ENCODE peak calls at places on chromosomes 16 and 17, in ten cellular contexts. Y is central memory CD4-positive, alpha-beta T cell; E is mucosa of gallbladder; J is stimulated activated CD8-positive, alpha-beta memory T cell treated with anti-CD3 and anti-CD28 coated beads, Interleukin-2, amount 100 ng/mL, for 1 hour; U is caudate nucleus; Q is activated CD4-positive, alpha-beta T cell treated with anti-CD3 and anti-CD28 coated beads, Interleukin-2, amount 50 U/mL, for 1 hour; N is amniotic epithelial cell; G is type B pancreatic cell; L is hypothalamus; D is activated effector memory CD4-positive, alpha-beta T cell treated with anti-CD3 and anti-CD28 coated beads, Interleukin-2, amount 50 U/mL, for 16 hours. Z is an unnamed sample.

GRCh38 chr16:22189473-22190168 is 16.5 kb upstream of the EEF2K start:
- DNase-seq in Q (peak), Y (peak), N (peak), G (no peak), D (peak), E (peak), U (no peak), J (peak), L (no peak), Z (peak)

GRCh38 chr17:82283208-82283749 is 9.8 kb upstream of the CSNK1D start:
- DNase-seq in D (peak), U (no peak), J (no peak), G (no peak), L (no peak), Q (no peak), E (no peak), Y (no peak), N (peak), Z (no peak)

GRCh38 chr17:72600934-72601333 is 480.1 kb downstream of the SOX9 start:
- DNase-seq in E (no peak), Y (no peak), G (no peak), Q (no peak), L (no peak), U (no peak), J (no peak), N (peak), D (no peak), Z (no peak)

GRCh38 chr17:36933174-36934143 is 3.8 kb upstream of the LHX1 start:
- DNase-seq in Q (no peak), E (no peak), U (no peak), G (no peak), L (no peak), D (peak), N (no peak), Y (no peak), J (no peak), Z (no peak)

GRCh38 chr16:72677662-72678447 is 370.1 kb downstream of the ZFHX3 start:
- DNase-seq in J (no peak), L (no peak), U (no peak), Q (no peak), G (no peak), E (no peak), D (no peak), N (peak), Y (no peak), Z (no peak)

GRCh38 chr16:53098526-53099317 is 43.9 kb downstream of the CHD9 start:
- DNase-seq in E (peak), Y (peak), Q (peak), L (peak), G (no peak), D (peak), U (peak), N (peak), J (no peak), Z (peak)

GRCh38 chr17:46979023-46979870 is at the start of gene RPRML:
- DNase-seq in G (no peak), L (no peak), N (no peak), U (no peak), Q (no peak), Y (no peak), E (no peak), D (peak), J (no peak), Z (peak)

GRCh38 chr16:80300456-80300855 is 240.3 kb upstream of the DYNLRB2 start:
- DNase-seq in L (no peak), U (no peak), E (no peak), Y (no peak), J (no peak), G (no peak), D (no peak), N (no peak), Q (no peak), Z (no peak)

GRCh38 chr17:79862259-79862658 is 23.0 kb upstream of the CBX4 start:
- DNase-seq in N (no peak), J (no peak), D (no peak), U (no peak), Y (no peak), L (no peak), G (no peak), Q (no peak), E (no peak), Z (no peak)

GRCh38 chr16:57614546-57615343 is 13.7 kb upstream of the ADGRG1 start:
- DNase-seq in J (no peak), U (no peak), Y (no peak), Q (no peak), N (no peak), E (no peak), D (peak), G (no peak), L (no peak), Z (peak)

GRCh38 chr16:17275076-17275732 is 195.6 kb downstream of the XYLT1 start:
- DNase-seq in G (no peak), E (peak), N (no peak), Q (no peak), D (no peak), J (no peak), L (no peak), Y (no peak), U (no peak), Z (no peak)

GRCh38 chr17:8324913-8325312 is 14.7 kb upstream of the ODF4 start:
- DNase-seq in G (no peak), U (no peak), Q (no peak), L (no peak), Y (no peak), J (no peak), N (no peak), E (no peak), D (no peak), Z (no peak)

GRCh38 chr16:89784409-89784808 is 32.0 kb downstream of the FANCA start:
- DNase-seq in U (no peak), E (no peak), Q (no peak), G (no peak), J (no peak), L (no peak), Y (peak), N (no peak), D (no peak), Z (no peak)

GRCh38 chr17:57448288-57449283 is 192.3 kb downstream of the MSI2 start:
- DNase-seq in J (no peak), Y (no peak), D (no peak), E (no peak), G (no peak), Q (no peak), N (peak), U (no peak), L (no peak), Z (no peak)

GRCh38 chr16:10971560-10971961 is 27.2 kb downstream of the CLEC16A start:
- DNase-seq in J (no peak), Q (no peak), L (peak), N (peak), E (peak), D (no peak), U (peak), Y (peak), G (no peak), Z (no peak)

GRCh38 chr16:68608330-68608729 is 36.8 kb upstream of the CDH3 start:
- DNase-seq in G (no peak), N (no peak), U (no peak), E (no peak), Y (no peak), L (no peak), J (no peak), Q (no peak), D (no peak), Z (no peak)

GRCh38 chr16:4371481-4372314 is at the start of gene VASN:
- DNase-seq in U (peak), E (peak), Q (peak), L (peak), J (peak), N (peak), D (peak), G (peak), Y (peak), Z (peak)

GRCh38 chr16:19410435-19411153 is 7.1 kb upstream of the TMC5 start:
- DNase-seq in N (no peak), U (no peak), Y (no peak), G (peak), D (no peak), Q (no peak), E (no peak), L (peak), J (no peak), Z (no peak)

GRCh38 chr16:4131621-4132020 is 15.4 kb upstream of the ADCY9 start:
- DNase-seq in Y (no peak), G (no peak), N (no peak), U (no peak), Q (no peak), L (no peak), J (no peak), E (no peak), D (no peak), Z (no peak)

GRCh38 chr17:50638851-50639767 is 4.4 kb downstream of the ABCC3 start:
- DNase-seq in E (peak), D (no peak), N (peak), Q (no peak), U (peak), L (peak), G (no peak), Y (no peak), J (no peak), Z (peak)

GRCh38 chr17:78383725-78384471 is 5.4 kb downstream of the PGS1 start:
- DNase-seq in U (no peak), Y (no peak), Q (no peak), L (no peak), G (no peak), J (no peak), N (peak), D (peak), E (peak), Z (peak)

GRCh38 chr16:4176794-4177438 is 60.7 kb upstream of the ADCY9 start:
- DNase-seq in D (no peak), N (peak), Y (no peak), Q (no peak), L (no peak), E (peak), J (no peak), G (no peak), U (peak), Z (no peak)

GRCh38 chr17:78132086-78132676 is 1.6 kb downstream of the TMC8 start:
- DNase-seq in Q (peak), D (peak), J (peak), L (no peak), Y (peak), N (no peak), U (no peak), G (no peak), E (no peak), Z (no peak)

GRCh38 chr17:12667299-12667958 is 1.7 kb downstream of the MYOCD start:
- DNase-seq in N (peak), Q (no peak), U (no peak), G (no peak), E (peak), L (no peak), J (no peak), Y (no peak), D (no peak), Z (no peak)

GRCh38 chr17:80750263-80750662 is 205.6 kb downstream of the RPTOR start:
- DNase-seq in L (no peak), U (no peak), D (peak), Q (no peak), G (no peak), J (no peak), N (no peak), E (no peak), Y (no peak), Z (no peak)

Z was measured in left lobe of liver.